ENCODE peak calls at places on chromosome 14, in ten cellular contexts. M is choroid plexus epithelial cell; N is A172; S is stimulated activated CD4-positive, alpha-beta T cell treated with anti-CD3 and anti-CD28 coated beads, TNF-alpha, amount 100 ng/mL, for 4 hours; R is HEK293T; Y is endothelial cell; P is HTR-8/SVneo; F is OCI-LY7; U is mesothelial cell of epicardium; H is A549. L is an unnamed sample.

GRCh38 chr14:34064349-34064748 is 113.5 kb upstream of the EGLN3 start:
- DNase-seq in S (no peak), N (no peak), R (no peak), M (no peak), H (no peak), P (no peak), U (no peak), F (no peak), Y (no peak), L (peak; percentile 49)

GRCh38 chr14:20469890-20470858 is 968 bp downstream of the PNP start:
- DNase-seq in Y (peak; percentile 19), F (peak; percentile 61), S (peak; percentile 40), N (peak; percentile 63), P (no peak), R (peak; percentile 31), H (peak; percentile 71), U (no peak), M (no peak), L (peak; percentile 74)

GRCh38 chr14:24734917-24735500 is 101.0 kb upstream of the GZMB start:
- DNase-seq in M (peak; percentile 84), Y (peak; percentile 46), N (peak; percentile 43), H (peak; percentile 61), F (peak; percentile 63), R (peak; percentile 48), U (no peak), S (no peak), P (peak; percentile 17), L (peak; percentile 67)

GRCh38 chr14:43914041-43914693 is 592.9 kb downstream of the FSCB start:
- DNase-seq in U (no peak), P (no peak), R (no peak), F (no peak), N (no peak), H (no peak), S (no peak), Y (no peak), M (no peak), L (no peak)

GRCh38 chr14:25094171-25094907 is 44.4 kb upstream of the STXBP6 start:
- DNase-seq in U (no peak), R (no peak), H (no peak), N (no peak), M (no peak), P (no peak), Y (no peak), F (no peak), S (no peak), L (no peak)

GRCh38 chr14:91372680-91373495 is 44.7 kb downstream of the CCDC88C start:
- DNase-seq in U (no peak), S (no peak), M (no peak), F (peak; percentile 71), P (no peak), R (no peak), N (no peak), H (no peak), Y (no peak), L (no peak)

GRCh38 chr14:95597784-95598204 is 62.9 kb downstream of the GLRX5 start:
- DNase-seq in R (peak; percentile 71), N (no peak), S (no peak), Y (peak; percentile 40), H (no peak), F (no peak), P (no peak), U (no peak), M (peak; percentile 19), L (peak; percentile 39)

GRCh38 chr14:73810478-73811163 is 41.0 kb upstream of the PTGR2 start:
- DNase-seq in S (no peak), H (no peak), F (no peak), Y (no peak), P (no peak), R (no peak), N (no peak), M (no peak), U (no peak), L (no peak)

GRCh38 chr14:72555609-72556000 is 338.3 kb downstream of the DPF3 start:
- DNase-seq in H (no peak), U (no peak), Y (no peak), P (no peak), F (no peak), M (no peak), R (no peak), S (no peak), N (no peak), L (no peak)

GRCh38 chr14:32331227-32331597 is 2.1 kb downstream of the AKAP6 start:
- DNase-seq in R (no peak), F (no peak), N (no peak), U (no peak), S (no peak), P (no peak), M (no peak), Y (no peak), H (no peak), L (no peak)

L was measured in GM03348.